ENCODE peak calls at places on chromosomes 13 and 19, in seven cellular contexts. O is endothelial cell of umbilical vein; T is IMR-90; Y is adrenal gland; E is CD8-positive, alpha-beta memory T cell; C is HCT116; L is breast epithelium. Z is an unnamed sample. For H3K4me1, the result is how much of the 10 kb centered on the place peaks cover.

GRCh38 chr13:59809564-59809963 is 354.2 kb downstream of the DIAPH3 start:
- DNase-seq in E (no peak), O (no peak), T (no peak), C (no peak), L (no peak), Y (no peak), Z (no peak)

GRCh38 chr13:112054616-112055015 is 12.3 kb upstream of the SOX1 start:
- DNase-seq in L (no peak), E (no peak), O (no peak), C (no peak), Y (no peak), T (no peak), Z (no peak)

GRCh38 chr13:39385154-39385553 is 217.8 kb downstream of the LHFPL6 start:
- DNase-seq in E (no peak), L (no peak), O (no peak), C (no peak), T (no peak), Y (no peak), Z (no peak)

GRCh38 chr13:49821216-49821820 is 28.8 kb upstream of the KPNA3 start:
- DNase-seq in Y (peak), L (no peak), E (no peak), C (no peak), O (no peak), T (no peak), Z (no peak)

GRCh38 chr19:2268861-2269243 is 12.6 kb upstream of the JSRP1 start:
- DNase-seq in O (no peak), C (no peak), Y (no peak), L (no peak), E (no peak), T (no peak), Z (no peak)

GRCh38 chr13:67932991-67933390 is 702.9 kb upstream of the PCDH9 start:
- DNase-seq in T (no peak), L (no peak), C (no peak), O (no peak), E (no peak), Y (no peak), Z (no peak)

GRCh38 chr19:35211545-35212230 is 16.9 kb downstream of the FAM187B start:
- DNase-seq in T (no peak), L (no peak), O (peak), C (no peak), Y (peak), E (peak), Z (peak)

GRCh38 chr19:11482384-11483050 is 1.7 kb upstream of the ELAVL3 start:
- DNase-seq in O (peak), T (peak), L (peak), E (peak), C (peak), Y (peak), Z (peak)

GRCh38 chr13:52651880-52652169 is 811 bp upstream of the SUGT1 start:
- DNase-seq in O (no peak), E (no peak), C (no peak), T (no peak), L (no peak), Y (no peak), Z (no peak)

GRCh38 chr13:101425156-101425471 is 8.8 kb upstream of the NALCN start:
- DNase-seq in C (no peak), T (no peak), E (no peak), Y (no peak), L (no peak), O (no peak), Z (no peak)

GRCh38 chr19:38849147-38849745 is 540 bp downstream of the HNRNPL start:
- DNase-seq in O (peak), C (peak), E (peak), T (peak), L (peak), Y (peak), Z (peak)

GRCh38 chr19:17450264-17451075 is 2.0 kb upstream of the TMEM221 start:
- DNase-seq in Y (no peak), T (no peak), C (peak), E (no peak), L (no peak), O (no peak), Z (no peak)

GRCh38 chr19:7998081-7998480 is 7.4 kb downstream of the ELAVL1 start:
- DNase-seq in T (peak), E (no peak), L (no peak), Y (no peak), O (no peak), C (no peak), Z (no peak)

DNA sequence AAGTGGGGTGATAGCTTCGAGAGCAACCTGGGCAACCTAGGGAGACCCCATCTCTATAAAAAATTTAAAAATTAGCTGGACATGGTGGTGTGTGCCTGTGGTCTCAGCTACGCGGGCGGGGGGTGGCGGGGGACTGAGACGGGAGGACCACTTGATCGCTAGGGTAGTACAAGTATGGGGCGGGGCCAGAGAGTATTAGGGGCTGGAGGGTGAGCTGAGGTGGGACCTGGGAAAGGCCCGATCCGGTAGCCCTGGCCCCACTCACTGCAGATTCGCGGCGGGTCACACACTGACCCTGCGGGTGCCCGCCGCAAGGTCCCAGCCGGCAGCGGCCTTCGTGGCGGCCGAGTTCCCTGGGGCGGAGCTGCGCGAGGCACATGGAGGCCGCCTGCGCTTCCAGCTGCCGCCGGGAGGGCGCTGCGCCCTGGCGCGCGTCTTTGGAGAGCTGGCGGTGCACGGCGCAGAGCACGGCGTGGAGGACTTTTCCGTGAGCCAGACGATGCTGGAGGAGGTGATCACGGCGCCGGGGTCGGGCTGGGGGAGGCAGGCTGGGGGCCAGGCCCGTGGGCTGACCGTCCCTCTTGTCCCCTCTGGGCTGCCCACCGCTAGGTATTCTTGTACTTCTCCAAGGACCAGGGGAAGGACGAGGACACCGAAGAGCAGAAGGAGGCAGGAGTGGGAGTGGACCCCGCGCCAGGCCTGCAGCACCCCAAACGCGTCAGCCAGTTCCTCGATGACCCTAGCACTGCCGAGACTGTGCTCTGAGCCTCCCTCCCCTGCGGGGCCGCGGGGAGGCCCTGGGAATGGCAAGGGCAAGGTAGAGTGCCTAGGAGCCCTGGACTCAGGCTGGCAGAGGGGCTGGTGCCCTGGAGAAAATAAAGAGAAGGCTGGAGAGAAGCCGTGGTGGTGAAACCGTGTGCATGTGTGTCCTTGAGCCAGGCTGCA is 2.0 kb upstream of the ARHGAP45 start:
- DNase-seq in T (peak), L (no peak), C (peak), O (peak), Y (peak), E (peak), Z (peak)
- H3K4me1 ChIP-seq in T (under half), L (under half), C (half or more), O (under half), Y (under half), E (under half), Z (half or more)

GRCh38 chr19:6577410-6578125 is 13.4 kb downstream of the CD70 start:
- DNase-seq in E (no peak), L (no peak), O (peak), T (no peak), C (no peak), Y (no peak), Z (no peak)
- H3K27ac ChIP-seq in E (peak), L (no peak), O (no peak), T (no peak), C (peak), Y (no peak), Z (no peak)

DNA sequence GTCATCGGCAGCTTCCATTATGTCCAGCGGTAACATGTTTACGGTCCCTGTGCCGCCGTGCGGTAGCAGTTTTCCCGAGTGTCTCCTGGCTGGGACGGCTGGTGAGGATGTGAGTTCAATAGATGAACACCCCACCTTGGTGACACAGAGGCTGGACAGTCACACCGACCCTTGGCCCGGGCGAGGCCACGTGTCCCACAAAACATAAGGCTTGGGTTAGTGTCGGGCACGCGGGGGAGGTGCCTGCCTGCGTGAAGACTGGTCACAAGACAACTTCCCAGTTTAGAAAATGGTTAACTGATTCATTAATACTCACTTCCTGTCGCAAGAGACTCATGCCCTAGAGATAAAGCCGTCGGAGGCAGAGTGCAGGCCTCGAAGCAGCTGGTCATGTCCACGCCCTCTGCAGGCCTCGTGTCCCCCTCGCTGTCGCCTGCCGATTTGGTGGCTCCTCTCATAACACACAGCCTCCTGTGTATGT is 17.2 kb downstream of the RASA3 start:
- DNase-seq in Y (peak), C (no peak), E (no peak), T (peak), L (peak), O (peak), Z (peak)
- H3K4me1 ChIP-seq in Y (under half), C (under half), E (half or more), T (half or more), L (under half), O (under half), Z (under half)

GRCh38 chr19:6720369-6721112 is at the start of gene C3:
- DNase-seq in E (no peak), T (peak), C (no peak), Y (peak), L (no peak), O (no peak), Z (peak)
- H3K27ac ChIP-seq in E (peak), T (no peak), C (no peak), Y (peak), L (peak), O (no peak), Z (no peak)